ENCODE peak calls at places on chromosomes 1 and 21, in four cellular contexts. O is IMR-90, T is mesendoderm, I is neuronal stem cell. Y is an unnamed sample.

GRCh38 chr21:46145159-46145839 is 10.1 kb downstream of the FTCD start:
- DNase-seq in O (no peak), T (no peak), I (no peak), Y (no peak)

GRCh38 chr1:166489670-166490436 is 323.1 kb upstream of the FAM78B start:
- DNase-seq in O (no peak), T (no peak), I (no peak), Y (peak)

GRCh38 chr1:14371806-14372497 is 226.5 kb upstream of the KAZN start:
- DNase-seq in O (no peak), T (no peak), I (no peak), Y (no peak)

GRCh38 chr1:77143529-77144121 is 75.6 kb downstream of the PIGK start:
- DNase-seq in O (peak), T (no peak), I (no peak), Y (peak)

GRCh38 chr1:85612704-85613361 is 32.3 kb downstream of the CCN1 start:
- DNase-seq in O (peak), T (peak), I (no peak), Y (peak)

GRCh38 chr21:37224861-37225260 is 42.3 kb downstream of the VPS26C start:
- DNase-seq in O (no peak), T (no peak), I (no peak), Y (no peak)

GRCh38 chr1:94974224-94974623 is 47.3 kb upstream of the CNN3 start:
- DNase-seq in O (peak), T (no peak), I (no peak), Y (peak)

GRCh38 chr1:12345350-12346217 is 115.8 kb downstream of the VPS13D start:
- DNase-seq in O (no peak), T (no peak), I (no peak), Y (no peak)

GRCh38 chr1:37477198-37477931 is 3.0 kb downstream of the ZC3H12A start:
- DNase-seq in O (peak), T (peak), I (no peak), Y (peak)

GRCh38 chr1:55214903-55215193 is 316 bp downstream of the USP24 start:
- DNase-seq in O (peak), T (peak), I (peak), Y (peak)

DNA sequence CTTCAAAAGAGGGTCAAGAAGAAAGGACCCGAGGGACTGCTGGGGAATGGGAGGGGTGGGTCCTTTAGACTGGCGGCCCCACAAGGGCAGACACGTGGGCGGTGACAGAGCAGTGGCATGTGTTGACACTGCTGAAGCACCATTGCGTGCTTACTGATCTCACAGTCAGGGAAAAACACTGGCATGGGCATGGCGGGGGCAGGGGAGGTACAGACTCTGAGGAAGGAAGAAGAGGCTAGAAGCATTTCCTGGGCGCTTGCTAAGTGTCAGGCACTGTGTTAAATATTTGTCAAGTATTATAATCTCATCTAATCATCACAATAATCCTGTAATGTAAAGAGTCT is 165.7 kb upstream of the EDN2 start:
- DNase-seq in O (no peak), T (no peak), I (no peak), Y (peak)
- H3K9ac ChIP-seq in O (no peak), T (no peak), I (no peak), Y (no peak)

DNA sequence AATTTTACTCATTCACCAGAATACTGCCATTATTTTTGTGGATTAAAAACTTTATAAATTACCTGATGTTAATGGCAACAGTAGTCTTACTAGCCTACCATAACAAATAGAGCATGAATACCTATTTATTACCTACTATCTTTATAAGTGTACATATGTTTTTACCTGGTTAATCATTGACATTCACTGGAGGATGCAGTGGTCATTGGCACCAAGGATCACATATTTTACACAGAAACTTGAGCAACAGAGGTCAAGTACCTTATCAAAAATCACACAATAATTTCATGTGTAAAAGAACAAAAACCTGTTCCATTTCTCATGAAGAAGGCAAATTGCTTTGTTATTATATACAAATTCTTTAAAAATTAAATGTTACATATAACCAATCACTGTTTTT is 1284.9 kb upstream of the NCAM2 start:
- DNase-seq in O (no peak), T (no peak), I (no peak), Y (no peak)
- H3K23ac ChIP-seq in O (no peak), T (no peak), I (no peak), Y (no peak)

GRCh38 chr1:171188388-171189266 is 3.5 kb downstream of the FMO2 start:
- DNase-seq in O (peak), T (peak), I (peak), Y (peak)

GRCh38 chr1:171180671-171181070 is 4.4 kb upstream of the FMO2 start:
- DNase-seq in O (no peak), T (no peak), I (no peak), Y (no peak)

GRCh38 chr1:171179323-171180227 is 5.5 kb upstream of the FMO2 start:
- DNase-seq in O (no peak), T (peak), I (no peak), Y (no peak)

GRCh38 chr1:171185064-171185463 is at the start of gene FMO2:
- DNase-seq in O (no peak), T (peak), I (no peak), Y (no peak)
- H3K4me3 ChIP-seq in O (peak), T (no peak), I (no peak), Y (no peak)

GRCh38 chr1:112708002-112708448 is 1.1 kb upstream of the RHOC start:
- DNase-seq in O (no peak), T (no peak), I (no peak), Y (no peak)

GRCh38 chr1:112708489-112708888 is 1.6 kb upstream of the RHOC start:
- DNase-seq in O (no peak), T (no peak), I (no peak), Y (no peak)

GRCh38 chr1:112704908-112705627 is 1.9 kb downstream of the RHOC start:
- DNase-seq in O (peak), T (peak), I (peak), Y (peak)

GRCh38 chr1:112706505-112707216 is at the start of gene RHOC:
- DNase-seq in O (peak), T (peak), I (peak), Y (peak)

GRCh38 chr1:112707217-112708001 is 482 bp upstream of the RHOC start:
- DNase-seq in O (peak), T (peak), I (peak), Y (peak)
- H3K9ac ChIP-seq in O (peak), T (peak), I (no peak), Y (peak)

GRCh38 chr21:41972511-41973205 is 18.8 kb upstream of the C2CD2 start:
- DNase-seq in O (no peak), T (no peak), I (no peak), Y (no peak)
- H3K23ac ChIP-seq in O (no peak), T (no peak), I (no peak), Y (no peak)

GRCh38 chr1:224768971-224769370 is 152.9 kb downstream of the CNIH3 start:
- DNase-seq in O (no peak), T (no peak), I (no peak), Y (no peak)
- H3K4me3 ChIP-seq in O (no peak), T (no peak), I (no peak), Y (no peak)

DNA sequence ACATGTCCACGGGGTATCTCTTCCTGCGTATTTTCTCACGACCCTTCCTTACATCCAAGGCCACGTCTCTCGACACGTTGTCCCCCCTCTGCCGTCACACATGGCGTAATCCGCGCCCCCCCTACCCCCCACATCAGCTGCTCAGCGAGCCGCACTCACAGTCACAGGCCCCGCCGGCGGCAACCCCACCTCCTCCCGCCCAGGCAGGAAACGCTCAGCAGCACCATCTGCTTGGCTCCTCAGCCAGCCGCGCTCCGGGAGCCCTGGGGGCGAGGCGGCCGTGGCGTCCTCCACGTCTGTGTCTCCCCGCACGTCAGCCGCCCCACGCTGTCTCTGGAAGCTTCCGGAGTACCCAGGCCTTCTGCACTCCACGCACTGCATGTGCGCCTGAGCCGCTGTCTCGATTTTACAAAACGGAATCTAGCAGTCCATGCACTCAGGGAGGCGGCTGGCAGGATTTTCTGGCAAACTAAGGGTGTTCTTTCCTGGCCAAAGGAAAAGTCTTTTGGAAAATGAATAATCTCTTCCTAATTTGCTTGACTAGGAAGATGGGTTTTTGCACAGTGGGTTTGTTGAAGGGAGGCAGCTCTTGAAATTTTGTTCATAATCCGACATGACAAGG is 64.5 kb downstream of the SIK1 start:
- DNase-seq in O (peak), T (peak), I (no peak), Y (peak)
- H3K9ac ChIP-seq in O (peak), T (no peak), I (no peak), Y (peak)

DNA sequence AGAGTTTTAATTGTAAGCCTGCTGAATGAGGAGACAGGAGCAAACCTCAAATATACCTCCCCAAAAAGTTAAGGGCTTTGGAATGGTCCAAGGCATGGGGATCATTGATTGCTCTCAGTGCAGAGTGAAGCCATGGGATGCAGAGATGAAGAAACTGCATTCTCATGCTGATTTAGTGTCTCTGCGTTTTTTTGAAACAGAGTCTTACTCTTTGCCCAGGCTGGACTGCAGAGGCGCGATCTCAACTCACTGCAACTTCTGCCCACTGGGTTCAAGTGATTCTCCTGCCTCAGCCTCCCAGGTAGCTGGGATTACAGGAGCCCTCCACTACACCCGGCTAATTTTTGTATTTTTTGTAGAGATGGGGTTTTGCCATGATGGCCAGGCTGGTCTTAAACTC is 99.3 kb upstream of the ETV3 start:
- DNase-seq in O (no peak), T (no peak), I (no peak), Y (no peak)
- H3K23ac ChIP-seq in O (no peak), T (no peak), I (no peak), Y (no peak)

DNA sequence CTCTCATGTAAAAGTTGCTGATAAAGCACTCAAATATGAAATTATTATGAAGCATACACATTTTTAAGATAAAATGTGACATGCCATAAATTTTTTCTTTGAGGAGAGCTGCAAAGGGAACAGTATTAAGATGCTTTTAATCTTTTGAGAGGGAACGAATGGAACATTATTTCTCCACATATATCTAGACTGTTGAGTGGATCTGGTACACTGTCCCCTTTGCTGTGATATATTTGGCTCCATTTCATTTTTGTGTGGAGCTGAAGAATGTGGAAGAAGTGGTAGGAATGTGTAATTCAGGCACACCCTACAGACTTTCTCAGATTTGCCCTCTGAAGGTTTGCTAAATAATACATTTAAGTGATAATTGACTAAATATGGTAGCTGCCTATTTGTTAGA is 31.7 kb downstream of the PGM1 start:
- DNase-seq in O (no peak), T (no peak), I (no peak), Y (peak)
- H3K4me3 ChIP-seq in O (no peak), T (no peak), I (no peak), Y (no peak)

GRCh38 chr1:26281971-26282693 is 2.2 kb downstream of the SH3BGRL3 start:
- DNase-seq in O (peak), T (peak), I (peak), Y (peak)

GRCh38 chr1:26279598-26280332 is at the start of gene SH3BGRL3:
- DNase-seq in O (peak), T (peak), I (peak), Y (peak)

GRCh38 chr1:26278835-26279597 is 870 bp upstream of the SH3BGRL3 start:
- DNase-seq in O (peak), T (no peak), I (no peak), Y (peak)

GRCh38 chr1:26281091-26281958 is 1.4 kb downstream of the SH3BGRL3 start:
- DNase-seq in O (no peak), T (no peak), I (no peak), Y (no peak)

DNA sequence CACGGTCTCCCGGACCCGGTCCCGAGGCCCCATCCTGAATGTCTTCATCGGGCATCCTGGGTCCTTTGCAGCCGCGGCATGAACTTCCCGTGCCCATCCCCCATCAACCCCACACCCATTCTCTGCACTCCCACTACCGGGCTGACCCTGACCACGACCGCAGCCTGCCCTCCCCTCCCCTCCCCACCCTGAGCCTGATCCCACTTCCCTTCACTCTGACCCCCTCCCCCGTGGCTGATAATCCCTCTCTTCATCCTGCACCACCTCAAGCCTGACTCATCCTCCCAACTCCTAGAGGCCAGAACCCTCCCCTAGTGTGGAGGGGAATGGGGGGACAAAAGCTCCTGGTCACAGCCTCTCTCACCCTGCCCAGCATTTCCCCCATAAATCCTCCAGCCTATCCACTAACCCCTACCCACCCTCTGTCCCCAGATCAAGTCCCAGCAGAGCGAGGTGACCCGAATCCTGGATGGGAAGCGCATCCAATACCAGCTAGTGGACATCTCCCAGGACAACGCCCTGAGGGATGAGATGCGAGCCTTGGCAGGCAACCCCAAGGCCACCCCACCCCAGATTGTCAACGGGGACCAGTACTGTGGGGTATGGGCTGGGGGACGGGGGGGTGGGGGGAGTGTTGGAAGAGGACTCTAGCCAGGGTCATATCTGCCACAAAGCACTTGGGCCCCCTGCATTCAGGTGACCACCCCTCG is 602 bp downstream of the SH3BGRL3 start:
- DNase-seq in O (peak), T (peak), I (no peak), Y (peak)
- H3K9ac ChIP-seq in O (peak), T (peak), I (peak), Y (peak)